ENCODE peak calls at places on chromosomes 13 and 19, in eight cellular contexts. One of them, this sample, is unnamed.

GRCh38 chr13:46679369-46680180 is 117.4 kb downstream of the ESD start:
- DNase-seq in GM18507: peak
- DNase-seq in neural crest cell: no peak
- DNase-seq in COR-L47: peak
- DNase-seq in CD8-positive, alpha-beta memory T cell: peak
- DNase-seq in left lung: no peak
- DNase-seq in activated B cell treated with CpG ODN at 0.5 μM for 24 hours: peak
- DNase-seq in stimulated activated CD4-positive, alpha-beta T cell treated with anti-CD3 and anti-CD28 coated beads, Interleukin-1b, Interleukin-23, amount 100 ng/mL, for 24 hours: no peak
- DNase-seq in this sample: peak

GRCh38 chr13:26962671-26963070 is 202.1 kb upstream of the GPR12 start:
- DNase-seq in CD8-positive, alpha-beta memory T cell: no peak
- DNase-seq in GM18507: no peak
- DNase-seq in COR-L47: no peak
- DNase-seq in stimulated activated CD4-positive, alpha-beta T cell treated with anti-CD3 and anti-CD28 coated beads, Interleukin-1b, Interleukin-23, amount 100 ng/mL, for 24 hours: no peak
- DNase-seq in neural crest cell: no peak
- DNase-seq in left lung: no peak
- DNase-seq in activated B cell treated with CpG ODN at 0.5 μM for 24 hours: no peak
- DNase-seq in this sample: no peak

GRCh38 chr19:33401683-33402420 is 28.3 kb downstream of the CEBPG start:
- DNase-seq in activated B cell treated with CpG ODN at 0.5 μM for 24 hours: no peak
- DNase-seq in COR-L47: no peak
- DNase-seq in stimulated activated CD4-positive, alpha-beta T cell treated with anti-CD3 and anti-CD28 coated beads, Interleukin-1b, Interleukin-23, amount 100 ng/mL, for 24 hours: no peak
- DNase-seq in GM18507: no peak
- DNase-seq in neural crest cell: no peak
- DNase-seq in left lung: peak
- DNase-seq in CD8-positive, alpha-beta memory T cell: no peak
- DNase-seq in this sample: no peak

GRCh38 chr19:46656541-46656940 is 4.4 kb downstream of the DACT3 start:
- DNase-seq in CD8-positive, alpha-beta memory T cell: no peak
- DNase-seq in stimulated activated CD4-positive, alpha-beta T cell treated with anti-CD3 and anti-CD28 coated beads, Interleukin-1b, Interleukin-23, amount 100 ng/mL, for 24 hours: no peak
- DNase-seq in COR-L47: no peak
- DNase-seq in activated B cell treated with CpG ODN at 0.5 μM for 24 hours: no peak
- DNase-seq in GM18507: no peak
- DNase-seq in left lung: no peak
- DNase-seq in neural crest cell: no peak
- DNase-seq in this sample: no peak

GRCh38 chr19:38714354-38714778 is 29.9 kb downstream of the CAPN12 start:
- DNase-seq in CD8-positive, alpha-beta memory T cell: no peak
- DNase-seq in activated B cell treated with CpG ODN at 0.5 μM for 24 hours: no peak
- DNase-seq in neural crest cell: no peak
- DNase-seq in GM18507: no peak
- DNase-seq in stimulated activated CD4-positive, alpha-beta T cell treated with anti-CD3 and anti-CD28 coated beads, Interleukin-1b, Interleukin-23, amount 100 ng/mL, for 24 hours: no peak
- DNase-seq in COR-L47: no peak
- DNase-seq in left lung: no peak
- DNase-seq in this sample: no peak

GRCh38 chr13:46386996-46387851 is at the start of gene RUBCNL:
- DNase-seq in CD8-positive, alpha-beta memory T cell: no peak
- DNase-seq in GM18507: no peak
- DNase-seq in stimulated activated CD4-positive, alpha-beta T cell treated with anti-CD3 and anti-CD28 coated beads, Interleukin-1b, Interleukin-23, amount 100 ng/mL, for 24 hours: peak
- DNase-seq in activated B cell treated with CpG ODN at 0.5 μM for 24 hours: peak
- DNase-seq in COR-L47: peak
- DNase-seq in left lung: peak
- DNase-seq in neural crest cell: peak
- DNase-seq in this sample: peak

GRCh38 chr19:13784731-13785452 is 10.4 kb upstream of the ZSWIM4 start:
- DNase-seq in activated B cell treated with CpG ODN at 0.5 μM for 24 hours: peak
- DNase-seq in left lung: peak
- DNase-seq in CD8-positive, alpha-beta memory T cell: peak
- DNase-seq in GM18507: no peak
- DNase-seq in neural crest cell: peak
- DNase-seq in stimulated activated CD4-positive, alpha-beta T cell treated with anti-CD3 and anti-CD28 coated beads, Interleukin-1b, Interleukin-23, amount 100 ng/mL, for 24 hours: peak
- DNase-seq in COR-L47: peak
- DNase-seq in this sample: peak

GRCh38 chr19:18437481-18438330 is at the start of gene ISYNA1:
- DNase-seq in COR-L47: peak
- DNase-seq in left lung: no peak
- DNase-seq in CD8-positive, alpha-beta memory T cell: peak
- DNase-seq in GM18507: no peak
- DNase-seq in activated B cell treated with CpG ODN at 0.5 μM for 24 hours: no peak
- DNase-seq in stimulated activated CD4-positive, alpha-beta T cell treated with anti-CD3 and anti-CD28 coated beads, Interleukin-1b, Interleukin-23, amount 100 ng/mL, for 24 hours: peak
- DNase-seq in neural crest cell: no peak
- DNase-seq in this sample: no peak

GRCh38 chr13:77351326-77351725 is 24.4 kb upstream of the MYCBP2 start:
- DNase-seq in left lung: no peak
- DNase-seq in COR-L47: no peak
- DNase-seq in stimulated activated CD4-positive, alpha-beta T cell treated with anti-CD3 and anti-CD28 coated beads, Interleukin-1b, Interleukin-23, amount 100 ng/mL, for 24 hours: no peak
- DNase-seq in CD8-positive, alpha-beta memory T cell: no peak
- DNase-seq in GM18507: no peak
- DNase-seq in activated B cell treated with CpG ODN at 0.5 μM for 24 hours: no peak
- DNase-seq in neural crest cell: no peak
- DNase-seq in this sample: no peak

GRCh38 chr19:43765109-43765876 is 10.5 kb upstream of the SMG9 start:
- DNase-seq in activated B cell treated with CpG ODN at 0.5 μM for 24 hours: peak
- DNase-seq in stimulated activated CD4-positive, alpha-beta T cell treated with anti-CD3 and anti-CD28 coated beads, Interleukin-1b, Interleukin-23, amount 100 ng/mL, for 24 hours: peak
- DNase-seq in GM18507: no peak
- DNase-seq in CD8-positive, alpha-beta memory T cell: peak
- DNase-seq in left lung: no peak
- DNase-seq in COR-L47: no peak
- DNase-seq in neural crest cell: no peak
- DNase-seq in this sample: peak

GRCh38 chr19:7973883-7974282 is 30.4 kb upstream of the TIMM44 start:
- DNase-seq in activated B cell treated with CpG ODN at 0.5 μM for 24 hours: no peak
- DNase-seq in neural crest cell: no peak
- DNase-seq in CD8-positive, alpha-beta memory T cell: no peak
- DNase-seq in stimulated activated CD4-positive, alpha-beta T cell treated with anti-CD3 and anti-CD28 coated beads, Interleukin-1b, Interleukin-23, amount 100 ng/mL, for 24 hours: no peak
- DNase-seq in left lung: peak
- DNase-seq in GM18507: no peak
- DNase-seq in COR-L47: no peak
- DNase-seq in this sample: no peak

GRCh38 chr19:10395853-10396355 is 7.4 kb downstream of the CDC37 start:
- DNase-seq in stimulated activated CD4-positive, alpha-beta T cell treated with anti-CD3 and anti-CD28 coated beads, Interleukin-1b, Interleukin-23, amount 100 ng/mL, for 24 hours: no peak
- DNase-seq in CD8-positive, alpha-beta memory T cell: no peak
- DNase-seq in GM18507: no peak
- DNase-seq in left lung: no peak
- DNase-seq in neural crest cell: no peak
- DNase-seq in activated B cell treated with CpG ODN at 0.5 μM for 24 hours: no peak
- DNase-seq in COR-L47: no peak
- DNase-seq in this sample: no peak

GRCh38 chr19:14682084-14682483 is 7.4 kb upstream of the ADGRE3 start:
- DNase-seq in neural crest cell: no peak
- DNase-seq in left lung: no peak
- DNase-seq in stimulated activated CD4-positive, alpha-beta T cell treated with anti-CD3 and anti-CD28 coated beads, Interleukin-1b, Interleukin-23, amount 100 ng/mL, for 24 hours: no peak
- DNase-seq in COR-L47: no peak
- DNase-seq in activated B cell treated with CpG ODN at 0.5 μM for 24 hours: no peak
- DNase-seq in GM18507: no peak
- DNase-seq in CD8-positive, alpha-beta memory T cell: no peak
- DNase-seq in this sample: no peak

GRCh38 chr19:56245062-56245740 is 27.3 kb upstream of the EDDM13 start:
- DNase-seq in GM18507: no peak
- DNase-seq in neural crest cell: no peak
- DNase-seq in activated B cell treated with CpG ODN at 0.5 μM for 24 hours: no peak
- DNase-seq in stimulated activated CD4-positive, alpha-beta T cell treated with anti-CD3 and anti-CD28 coated beads, Interleukin-1b, Interleukin-23, amount 100 ng/mL, for 24 hours: no peak
- DNase-seq in COR-L47: no peak
- DNase-seq in left lung: no peak
- DNase-seq in CD8-positive, alpha-beta memory T cell: no peak
- DNase-seq in this sample: no peak

GRCh38 chr13:110316196-110316595 is 9.1 kb downstream of the COL4A2 start:
- DNase-seq in stimulated activated CD4-positive, alpha-beta T cell treated with anti-CD3 and anti-CD28 coated beads, Interleukin-1b, Interleukin-23, amount 100 ng/mL, for 24 hours: no peak
- DNase-seq in neural crest cell: no peak
- DNase-seq in GM18507: no peak
- DNase-seq in CD8-positive, alpha-beta memory T cell: no peak
- DNase-seq in activated B cell treated with CpG ODN at 0.5 μM for 24 hours: no peak
- DNase-seq in COR-L47: no peak
- DNase-seq in left lung: no peak
- DNase-seq in this sample: no peak

GRCh38 chr19:33267706-33268105 is 34.6 kb downstream of the CEBPA start:
- DNase-seq in COR-L47: no peak
- DNase-seq in activated B cell treated with CpG ODN at 0.5 μM for 24 hours: no peak
- DNase-seq in CD8-positive, alpha-beta memory T cell: no peak
- DNase-seq in stimulated activated CD4-positive, alpha-beta T cell treated with anti-CD3 and anti-CD28 coated beads, Interleukin-1b, Interleukin-23, amount 100 ng/mL, for 24 hours: no peak
- DNase-seq in neural crest cell: no peak
- DNase-seq in left lung: peak
- DNase-seq in GM18507: no peak
- DNase-seq in this sample: no peak

GRCh38 chr13:99749627-99750026 is 221.9 kb downstream of the ZIC5 start:
- DNase-seq in left lung: no peak
- DNase-seq in CD8-positive, alpha-beta memory T cell: no peak
- DNase-seq in activated B cell treated with CpG ODN at 0.5 μM for 24 hours: no peak
- DNase-seq in neural crest cell: no peak
- DNase-seq in COR-L47: no peak
- DNase-seq in stimulated activated CD4-positive, alpha-beta T cell treated with anti-CD3 and anti-CD28 coated beads, Interleukin-1b, Interleukin-23, amount 100 ng/mL, for 24 hours: no peak
- DNase-seq in GM18507: no peak
- DNase-seq in this sample: no peak

GRCh38 chr13:111993701-111994100 is 73.2 kb upstream of the SOX1 start:
- DNase-seq in neural crest cell: no peak
- DNase-seq in COR-L47: no peak
- DNase-seq in CD8-positive, alpha-beta memory T cell: no peak
- DNase-seq in activated B cell treated with CpG ODN at 0.5 μM for 24 hours: no peak
- DNase-seq in GM18507: no peak
- DNase-seq in left lung: no peak
- DNase-seq in stimulated activated CD4-positive, alpha-beta T cell treated with anti-CD3 and anti-CD28 coated beads, Interleukin-1b, Interleukin-23, amount 100 ng/mL, for 24 hours: no peak
- DNase-seq in this sample: no peak